ENCODE peak calls at places on chromosome 7, in four cellular contexts. L is cardiac muscle cell, K is astrocyte of the spinal cord, B is fibroblast of lung. M is an unnamed sample.

GRCh38 chr7:117673367-117673766 is 193.5 kb downstream of the CFTR start:
- DNase-seq in K (no peak), B (peak), L (peak), M (no peak)

GRCh38 chr7:155764432-155764798 is 47.8 kb downstream of the SHH start:
- DNase-seq in B (no peak), L (no peak), K (no peak), M (no peak)

GRCh38 chr7:17530249-17530648 is 231.8 kb downstream of the AHR start:
- DNase-seq in B (peak), K (peak), L (peak), M (peak)

GRCh38 chr7:26083113-26083512 is 68.9 kb upstream of the NFE2L3 start:
- DNase-seq in K (no peak), L (no peak), B (no peak), M (peak)

GRCh38 chr7:7424151-7424873 is 111.4 kb downstream of the COL28A1 start:
- DNase-seq in K (peak), B (peak), L (peak), M (no peak)

GRCh38 chr7:12490105-12490688 is 80.3 kb upstream of the SCIN start:
- DNase-seq in L (peak), K (peak), B (peak), M (peak)

GRCh38 chr7:14195896-14196295 is 206.4 kb upstream of the ETV1 start:
- DNase-seq in B (no peak), L (no peak), K (peak), M (no peak)

GRCh38 chr7:36287371-36288241 is 102.1 kb upstream of the ANLN start:
- DNase-seq in K (no peak), B (no peak), L (no peak), M (no peak)

GRCh38 chr7:112449353-112449752 is 907 bp upstream of the IFRD1 start:
- DNase-seq in B (no peak), K (peak), L (no peak), M (no peak)

GRCh38 chr7:53518319-53518718 is 482.9 kb downstream of the POM121L12 start:
- DNase-seq in B (no peak), L (no peak), K (no peak), M (no peak)

GRCh38 chr7:155216475-155217272 is 81.0 kb upstream of the INSIG1 start:
- DNase-seq in L (no peak), K (no peak), B (no peak), M (no peak)

GRCh38 chr7:73718438-73718881 is 1.0 kb downstream of the STX1A start:
- DNase-seq in L (no peak), B (no peak), K (no peak), M (no peak)

GRCh38 chr7:102991077-102991539 is 78.3 kb downstream of the LRRC17 start:
- DNase-seq in L (no peak), B (no peak), K (no peak), M (no peak)

GRCh38 chr7:94089806-94090205 is 85.7 kb upstream of the BET1 start:
- DNase-seq in B (no peak), K (no peak), L (no peak), M (no peak)

GRCh38 chr7:105643384-105643783 is 62.1 kb upstream of the EFCAB10 start:
- DNase-seq in B (peak), K (no peak), L (peak), M (no peak)

GRCh38 chr7:33677556-33677955 is 227.8 kb upstream of the BMPER start:
- DNase-seq in B (peak), L (no peak), K (peak), M (no peak)

GRCh38 chr7:46133741-46134140 is 212.7 kb upstream of the IGFBP3 start:
- DNase-seq in K (no peak), L (no peak), B (no peak), M (no peak)

GRCh38 chr7:116417593-116418345 is 81.8 kb upstream of the CAV2 start:
- DNase-seq in B (no peak), K (no peak), L (no peak), M (no peak)

GRCh38 chr7:73894851-73895441 is 34.0 kb downstream of the TMEM270 start:
- DNase-seq in K (peak), B (peak), L (no peak), M (peak)

GRCh38 chr7:114986805-114987204 is 64.9 kb downstream of the MDFIC start:
- DNase-seq in B (no peak), K (peak), L (no peak), M (no peak)

GRCh38 chr7:110863258-110863657 is 227.7 kb upstream of the LRRN3 start:
- DNase-seq in K (no peak), L (no peak), B (no peak), M (no peak)

GRCh38 chr7:91228927-91229326 is 35.3 kb upstream of the FZD1 start:
- DNase-seq in B (peak), K (peak), L (no peak), M (no peak)

GRCh38 chr7:20798694-20799121 is 12.0 kb upstream of the SP8 start:
- DNase-seq in B (no peak), K (no peak), L (peak), M (no peak)

GRCh38 chr7:22695476-22696132 is 31.4 kb upstream of the IL6 start:
- DNase-seq in K (no peak), L (no peak), B (no peak), M (no peak)

GRCh38 chr7:138257459-138258193 is 181.4 kb downstream of the AKR1D1 start:
- DNase-seq in B (peak), L (peak), K (no peak), M (no peak)

GRCh38 chr7:17939111-17939669 is 1.1 kb downstream of the SNX13 start:
- DNase-seq in K (peak), B (peak), L (no peak), M (no peak)

GRCh38 chr7:81408728-81409127 is 361.1 kb downstream of the HGF start:
- DNase-seq in L (no peak), B (peak), K (no peak), M (no peak)

GRCh38 chr7:81075150-81075549 is 156.3 kb upstream of the SEMA3C start:
- DNase-seq in K (peak), B (no peak), L (no peak), M (peak)

GRCh38 chr7:43568529-43568928 is 14.4 kb upstream of the STK17A start:
- DNase-seq in B (no peak), L (no peak), K (peak), M (peak)

GRCh38 chr7:81499262-81500116 is 270.4 kb downstream of the HGF start:
- DNase-seq in B (peak), K (peak), L (peak), M (peak)

DNA sequence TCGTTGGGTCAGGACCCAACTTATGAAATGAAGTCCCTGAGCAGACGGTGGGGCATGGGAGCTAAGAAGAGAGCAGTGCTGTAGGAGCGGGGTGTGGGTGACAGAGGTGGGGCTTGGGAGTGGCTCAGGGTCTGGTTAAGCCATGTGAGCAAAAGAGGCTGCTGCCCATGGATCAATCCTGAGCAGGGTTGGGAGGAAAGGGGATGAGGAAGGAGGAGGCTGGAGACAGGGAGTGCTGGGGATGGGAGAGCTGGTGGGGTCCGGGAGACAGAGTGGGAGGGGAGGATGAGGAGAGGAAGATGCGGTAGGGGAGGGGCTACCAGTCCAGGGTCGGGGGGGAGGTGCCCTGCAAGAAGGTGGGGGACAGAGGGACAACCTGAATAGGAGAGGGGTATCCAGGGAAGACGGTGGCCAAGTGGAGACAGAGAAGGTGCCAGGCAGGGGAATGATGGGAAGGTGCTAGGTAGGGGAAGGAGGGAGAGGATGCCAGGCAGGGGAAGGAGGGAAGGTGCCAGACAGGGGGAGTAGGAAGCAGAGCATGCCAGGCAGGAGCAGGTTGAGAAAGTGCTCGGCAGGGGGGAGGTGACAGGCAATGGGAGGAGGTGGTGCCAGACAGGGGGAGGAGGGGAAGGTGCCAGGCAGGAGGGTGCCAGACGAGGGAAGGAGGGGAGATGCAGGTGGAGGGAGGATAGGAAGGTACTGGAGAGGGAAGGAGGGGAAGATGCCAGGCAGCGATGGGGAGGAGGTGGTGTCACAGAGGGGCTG is 27.5 kb upstream of the SMARCD3 start:
- DNase-seq in B (no peak), L (no peak), K (no peak), M (no peak)
- H3K4me3 ChIP-seq in B (no peak), L (no peak), K (no peak), M (peak)

GRCh38 chr7:140945940-140946339 is 21.2 kb upstream of the BRAF start:
- DNase-seq in K (no peak), L (no peak), B (no peak), M (no peak)
- TF ChIP-seq CTCF in K (no peak), L (no peak), B (no peak), M (no peak)

GRCh38 chr7:4500812-4501211 is 181.3 kb upstream of the FOXK1 start:
- DNase-seq in K (no peak), B (no peak), L (no peak), M (no peak)
- H3K4me3 ChIP-seq in K (no peak), B (no peak), L (no peak), M (no peak)

DNA sequence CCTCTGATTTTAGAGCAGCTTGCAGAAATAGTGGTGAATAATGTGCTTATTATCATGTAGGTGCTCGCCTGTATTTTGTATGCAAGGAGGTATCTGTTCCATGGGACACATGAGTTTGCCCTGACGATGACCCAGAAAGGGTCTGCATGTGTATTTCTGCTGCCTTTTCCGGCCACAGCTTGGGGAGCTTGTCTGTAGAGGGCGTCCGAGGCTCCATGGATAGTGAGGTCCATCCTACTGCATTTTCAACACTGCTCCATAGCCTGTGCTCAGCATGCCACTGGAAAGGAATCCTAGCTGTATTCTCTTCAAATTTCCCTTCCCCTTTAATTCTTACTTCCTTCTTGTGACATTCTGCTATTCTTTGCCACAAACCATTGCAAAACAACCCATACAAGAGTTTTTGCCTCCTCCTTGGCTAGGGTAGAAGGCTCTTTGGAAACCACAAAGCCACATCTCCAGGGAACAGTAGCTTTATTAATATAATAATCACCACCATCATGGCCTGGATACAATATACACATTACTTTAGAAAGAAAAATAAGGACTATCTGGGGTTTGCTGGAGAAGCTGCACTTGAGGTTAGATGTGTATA is 127.7 kb downstream of the DYNC1I1 start:
- DNase-seq in B (no peak), K (no peak), L (peak), M (no peak)
- TF ChIP-seq CTCF in B (no peak), K (peak), L (no peak), M (no peak)

GRCh38 chr7:25069900-25070443 is 55.1 kb downstream of the CYCS start:
- DNase-seq in L (peak), B (peak), K (peak), M (peak)
- H3K4me3 ChIP-seq in L (no peak), B (no peak), K (peak), M (no peak)

GRCh38 chr7:2518737-2519118 is 846 bp upstream of the LFNG start:
- DNase-seq in B (no peak), K (no peak), L (no peak), M (no peak)

GRCh38 chr7:2518101-2518500 is 1.5 kb upstream of the LFNG start:
- DNase-seq in K (no peak), L (no peak), B (no peak), M (no peak)

GRCh38 chr7:2520131-2520807 is 695 bp downstream of the LFNG start:
- DNase-seq in B (no peak), K (no peak), L (peak), M (no peak)

GRCh38 chr7:2520808-2521146 is 1.2 kb downstream of the LFNG start:
- DNase-seq in K (no peak), B (no peak), L (no peak), M (no peak)

DNA sequence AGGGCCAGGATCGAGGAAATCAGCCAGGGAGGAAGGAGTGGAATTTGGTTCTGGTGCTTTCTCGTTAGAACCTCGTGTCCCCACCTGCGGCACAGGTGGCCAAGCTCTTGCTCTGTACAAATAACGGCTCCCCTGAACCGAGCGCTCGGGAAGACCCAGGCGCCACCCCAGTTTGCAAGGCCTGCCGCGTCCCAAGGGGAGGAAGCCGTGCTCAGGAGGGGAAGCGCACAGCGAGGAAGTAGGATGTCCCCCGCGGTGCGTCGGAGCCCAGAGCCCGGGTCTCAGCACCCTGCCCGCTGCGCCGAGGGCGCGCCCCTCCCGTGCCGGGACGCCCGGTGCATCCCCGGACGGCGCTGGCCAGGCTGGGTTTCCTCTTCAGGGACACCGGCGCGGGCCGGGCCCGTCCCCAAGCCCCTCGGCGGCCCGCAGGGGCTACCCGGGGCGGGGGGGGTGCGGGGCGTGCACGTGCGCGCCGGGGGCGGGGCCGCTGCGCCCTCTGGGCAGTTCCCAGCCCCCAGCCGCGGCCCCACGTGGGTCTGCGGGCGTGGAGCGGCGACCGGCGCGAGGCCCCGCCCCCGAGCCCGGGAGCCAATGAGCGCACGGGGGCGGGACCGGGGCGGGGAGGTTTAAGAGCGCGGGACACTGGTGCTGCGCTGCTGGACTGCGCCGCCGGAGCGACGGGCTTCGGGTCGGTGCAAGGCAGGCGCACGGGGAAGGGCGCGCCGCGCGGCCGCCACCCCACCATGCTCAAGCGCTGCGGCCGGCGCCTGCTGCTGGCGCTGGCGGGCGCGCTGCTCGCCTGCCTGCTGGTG is at the start of gene LFNG:
- DNase-seq in B (peak), L (peak), K (peak), M (peak)
- TF ChIP-seq CTCF in B (no peak), L (no peak), K (no peak), M (no peak)

GRCh38 chr7:27235387-27236052 is 7.1 kb upstream of the EVX1 start:
- DNase-seq in K (no peak), L (peak), B (no peak), M (no peak)
- H3K4me3 ChIP-seq in K (peak), L (peak), B (peak), M (peak)

GRCh38 chr7:123355576-123356195 is 155.9 kb upstream of the SLC13A1 start:
- DNase-seq in B (no peak), K (peak), L (no peak), M (peak)
- TF ChIP-seq CTCF in B (no peak), K (peak), L (peak), M (peak)

GRCh38 chr7:135385209-135385608 is 124.7 kb downstream of the CNOT4 start:
- DNase-seq in L (no peak), K (peak), B (peak), M (no peak)
- H3K4me3 ChIP-seq in L (no peak), K (no peak), B (no peak), M (no peak)

DNA sequence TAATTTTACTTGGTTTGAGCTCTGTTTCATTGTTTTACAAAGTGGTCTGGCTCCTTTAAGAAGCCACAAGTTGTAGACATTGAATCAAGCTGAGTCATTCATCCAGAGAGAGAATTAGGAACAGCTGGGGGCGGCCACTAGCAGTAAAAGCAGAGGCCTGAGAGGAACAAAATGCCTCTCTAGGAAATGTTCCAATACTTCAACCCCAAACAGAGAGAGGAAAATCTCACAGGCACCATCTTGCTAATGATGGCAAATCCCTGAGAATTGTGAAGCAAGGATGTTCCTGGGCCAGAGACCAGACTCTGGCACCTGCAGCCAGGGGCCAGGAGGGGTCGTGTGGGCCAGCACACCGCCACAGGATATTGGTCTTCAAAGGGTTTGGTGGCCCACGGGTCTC is 26.5 kb upstream of the TRIL start:
- DNase-seq in L (no peak), B (peak), K (peak), M (peak)
- TF ChIP-seq CTCF in L (no peak), B (no peak), K (no peak), M (no peak)